ENCODE peak calls at places on chromosomes 2 and 18, in four cellular contexts. H, O, E and C are unnamed samples.

GRCh38 chr2:238814815-238815214 is 33.1 kb upstream of the TWIST2 start:
- DNase-seq in H (no peak), O (no peak), E (no peak), C (no peak)

GRCh38 chr2:222514901-222515300 is 90.6 kb downstream of the SGPP2 start:
- DNase-seq in H (no peak), O (no peak), E (no peak), C (no peak)

GRCh38 chr18:52288403-52289004 is 51.5 kb upstream of the DCC start:
- DNase-seq in H (no peak), O (no peak), E (no peak), C (peak)

GRCh38 chr2:162297925-162298552 is 20.4 kb downstream of the IFIH1 start:
- DNase-seq in H (peak), O (peak), E (peak), C (no peak)

GRCh38 chr18:46035701-46036680 is 36.1 kb downstream of the PSTPIP2 start:
- DNase-seq in H (no peak), O (no peak), E (no peak), C (no peak)

GRCh38 chr2:134245340-134245984 is 8.4 kb upstream of the MGAT5 start:
- DNase-seq in H (peak), O (peak), E (peak), C (peak)

GRCh38 chr2:201261471-201261870 is 1.1 kb downstream of the CASP8 start:
- DNase-seq in H (peak), O (no peak), E (no peak), C (no peak)

GRCh38 chr2:19749507-19749836 is 152.3 kb downstream of the TTC32 start:
- DNase-seq in H (no peak), O (no peak), E (no peak), C (no peak)

GRCh38 chr2:119702918-119703401 is 24.0 kb downstream of the TMEM177 start:
- DNase-seq in H (peak), O (peak), E (peak), C (peak)

GRCh38 chr2:232643147-232643425 is 9.7 kb downstream of the EFHD1 start:
- DNase-seq in H (no peak), O (no peak), E (no peak), C (no peak)

GRCh38 chr2:224882291-224883171 is 159.7 kb downstream of the DOCK10 start:
- DNase-seq in H (no peak), O (no peak), E (peak), C (no peak)

GRCh38 chr18:76747676-76748075 is 74.7 kb upstream of the ZNF236 start:
- DNase-seq in H (no peak), O (no peak), E (no peak), C (no peak)

GRCh38 chr2:215380699-215381098 is 55.2 kb downstream of the FN1 start:
- DNase-seq in H (no peak), O (no peak), E (no peak), C (no peak)

GRCh38 chr18:31424383-31424988 is 23.1 kb upstream of the DSG3 start:
- DNase-seq in H (no peak), O (no peak), E (peak), C (no peak)

GRCh38 chr2:25939257-25939668 is 43.0 kb downstream of the KIF3C start:
- DNase-seq in H (no peak), O (no peak), E (no peak), C (no peak)